ENCODE peak calls at places on chromosome 1, in four cellular contexts. One of them, this sample, is unnamed.

GRCh38 chr1:169484107-169484506 is 1.6 kb downstream of the SLC19A2 start:
- DNase-seq in IMR-90: no peak
- DNase-seq in mesendoderm: no peak
- DNase-seq in H9: no peak
- DNase-seq in this sample: no peak

GRCh38 chr1:230071316-230071715 is 4.3 kb downstream of the GALNT2 start:
- DNase-seq in IMR-90: no peak
- DNase-seq in mesendoderm: no peak
- DNase-seq in H9: no peak
- DNase-seq in this sample: peak

GRCh38 chr1:26363549-26364448 is 8.8 kb downstream of the ZNF683 start:
- DNase-seq in IMR-90: peak
- DNase-seq in mesendoderm: peak
- DNase-seq in H9: peak
- DNase-seq in this sample: peak

GRCh38 chr1:226372885-226373284 is 35.0 kb downstream of the PARP1 start:
- DNase-seq in IMR-90: no peak
- DNase-seq in mesendoderm: no peak
- DNase-seq in H9: no peak
- DNase-seq in this sample: no peak

GRCh38 chr1:152996633-152997385 is 4.7 kb upstream of the SPRR3 start:
- DNase-seq in IMR-90: no peak
- DNase-seq in mesendoderm: peak
- DNase-seq in H9: no peak
- DNase-seq in this sample: no peak

GRCh38 chr1:6343506-6344405 is 49.8 kb downstream of the ACOT7 start:
- DNase-seq in IMR-90: peak
- DNase-seq in mesendoderm: peak
- DNase-seq in H9: peak
- DNase-seq in this sample: peak

GRCh38 chr1:152013664-152014237 is 20.1 kb upstream of the S100A10 start:
- DNase-seq in IMR-90: peak
- DNase-seq in mesendoderm: peak
- DNase-seq in H9: peak
- DNase-seq in this sample: peak

GRCh38 chr1:205639567-205639966 is 7.8 kb upstream of the ELK4 start:
- DNase-seq in IMR-90: no peak
- DNase-seq in mesendoderm: no peak
- DNase-seq in H9: no peak
- DNase-seq in this sample: no peak

GRCh38 chr1:109802136-109802900 is 38.6 kb upstream of the EPS8L3 start:
- DNase-seq in IMR-90: no peak
- DNase-seq in mesendoderm: no peak
- DNase-seq in H9: peak
- DNase-seq in this sample: no peak

GRCh38 chr1:224592636-224593579 is 23.2 kb upstream of the CNIH3 start:
- DNase-seq in IMR-90: peak
- DNase-seq in mesendoderm: peak
- DNase-seq in H9: no peak
- DNase-seq in this sample: no peak

DNA sequence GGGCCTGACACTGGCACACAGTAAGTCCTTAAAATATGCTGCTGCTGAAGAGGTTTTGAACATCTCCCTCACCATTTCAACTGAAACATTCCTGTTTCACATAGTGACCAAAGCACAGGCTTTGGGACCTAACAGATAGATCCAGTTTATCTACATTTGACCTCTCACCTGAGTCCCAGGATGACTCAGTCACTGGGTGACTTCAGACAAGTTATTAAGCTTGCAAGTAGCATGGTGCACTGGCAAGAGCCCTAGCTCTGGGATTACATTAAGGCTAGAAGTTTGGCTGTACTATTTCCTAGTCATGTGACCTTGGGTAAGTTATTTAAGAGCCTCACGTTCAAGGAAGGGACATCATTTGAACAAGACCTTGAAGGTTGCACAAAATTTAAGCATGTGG is 206.2 kb upstream of the USP24 start:
- DNase-seq in IMR-90: peak
- DNase-seq in mesendoderm: no peak
- DNase-seq in H9: no peak
- DNase-seq in this sample: no peak
- H4K5ac ChIP-seq in IMR-90: peak
- H4K5ac ChIP-seq in mesendoderm: no peak
- H4K5ac ChIP-seq in H9: no peak
- H4K5ac ChIP-seq in this sample: no peak

DNA sequence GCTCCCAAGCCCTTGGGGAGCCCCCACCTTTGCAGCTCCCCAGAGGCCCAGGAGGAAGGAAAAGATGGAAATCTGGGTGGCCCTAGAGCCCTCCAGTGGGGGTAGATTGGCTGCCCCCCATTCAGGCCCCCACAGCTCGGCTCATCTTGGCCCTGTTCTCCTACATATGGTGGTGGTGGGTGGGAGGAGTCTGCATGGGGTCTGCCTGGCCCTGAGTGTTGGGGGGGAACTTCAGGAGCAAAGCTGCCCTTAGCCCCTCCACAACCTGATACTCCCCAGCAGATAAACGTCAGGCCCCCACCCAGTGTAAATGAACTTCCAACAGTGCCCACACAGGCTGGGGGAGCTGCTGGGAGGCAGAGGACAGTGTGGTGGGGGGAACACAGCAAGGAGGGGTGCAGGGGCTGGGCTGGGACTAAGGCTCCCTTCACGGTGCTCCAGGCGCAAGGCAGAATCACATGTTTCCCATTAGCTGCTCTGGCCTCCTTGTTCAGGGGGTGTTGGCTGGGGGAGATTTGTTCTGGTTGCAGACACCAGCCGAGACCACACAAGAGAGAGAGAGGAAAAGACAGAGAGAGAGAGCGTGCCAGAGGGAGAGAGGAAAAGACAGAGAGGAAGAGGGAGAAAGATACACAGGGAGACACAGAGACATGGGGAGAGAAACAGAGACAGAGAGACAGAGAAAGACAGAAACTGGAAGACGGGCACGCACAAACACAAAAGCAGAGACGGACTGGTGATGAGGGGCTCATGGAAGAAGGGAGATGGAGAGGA is 42.6 kb downstream of the AHDC1 start:
- DNase-seq in IMR-90: no peak
- DNase-seq in mesendoderm: no peak
- DNase-seq in H9: no peak
- DNase-seq in this sample: no peak
- H3K9ac ChIP-seq in IMR-90: no peak
- H3K9ac ChIP-seq in mesendoderm: peak
- H3K9ac ChIP-seq in H9: no peak
- H3K9ac ChIP-seq in this sample: no peak

DNA sequence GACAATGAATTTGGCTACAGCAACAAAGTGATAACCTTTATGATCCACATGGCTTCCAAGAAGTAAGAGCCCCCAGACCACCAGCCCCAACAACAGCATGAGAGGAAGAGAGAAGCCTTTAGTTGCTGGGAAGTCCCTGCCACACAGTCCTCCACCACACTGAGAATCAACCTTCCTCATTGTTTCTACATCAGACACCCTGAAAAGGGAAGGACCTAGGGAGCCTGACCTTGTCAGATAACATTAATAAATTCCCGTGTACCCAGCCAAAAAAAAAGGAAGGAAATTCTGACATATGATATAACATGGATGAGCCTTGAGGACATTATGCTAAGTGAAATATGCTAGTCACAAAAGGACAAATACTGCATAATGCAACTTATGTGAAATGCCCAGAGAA is 65.6 kb upstream of the ARHGAP29 start:
- DNase-seq in IMR-90: no peak
- DNase-seq in mesendoderm: no peak
- DNase-seq in H9: no peak
- DNase-seq in this sample: no peak
- H4K5ac ChIP-seq in IMR-90: no peak
- H4K5ac ChIP-seq in mesendoderm: no peak
- H4K5ac ChIP-seq in H9: no peak
- H4K5ac ChIP-seq in this sample: no peak

DNA sequence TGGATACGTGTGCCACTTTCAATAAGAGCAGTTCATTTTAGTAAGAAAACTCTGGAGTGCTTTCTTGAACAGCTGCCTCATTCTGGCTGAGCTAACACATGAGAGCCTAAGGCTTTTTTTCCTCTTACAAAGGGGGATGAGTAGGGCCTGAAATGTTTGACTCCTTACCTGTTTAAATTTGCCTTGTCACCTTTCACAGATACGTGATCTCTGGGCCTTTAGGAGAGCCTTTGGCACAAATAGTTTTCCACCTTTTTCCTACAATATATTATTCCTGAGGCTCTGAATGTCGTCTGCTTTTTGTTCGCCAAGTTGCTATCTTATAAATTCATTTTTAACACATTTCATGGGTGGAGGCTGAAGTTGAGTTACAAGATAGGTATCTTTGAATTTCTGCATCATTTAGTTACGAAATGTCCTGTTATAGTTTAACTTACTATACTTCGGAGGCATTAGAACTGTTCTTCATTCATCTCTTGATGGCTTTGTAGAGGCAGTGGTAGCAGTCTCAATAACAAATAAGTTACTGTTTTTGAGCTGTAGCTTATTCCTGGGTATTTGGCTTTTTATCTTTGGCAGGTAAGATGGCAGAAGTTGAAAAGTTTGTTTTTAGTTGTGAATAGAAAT is 17.2 kb downstream of the UBAP2L start:
- DNase-seq in IMR-90: no peak
- DNase-seq in mesendoderm: no peak
- DNase-seq in H9: no peak
- DNase-seq in this sample: no peak
- H3K9ac ChIP-seq in IMR-90: no peak
- H3K9ac ChIP-seq in mesendoderm: no peak
- H3K9ac ChIP-seq in H9: no peak
- H3K9ac ChIP-seq in this sample: no peak

GRCh38 chr1:44652445-44653106 is 21.7 kb downstream of the TMEM53 start:
- DNase-seq in IMR-90: peak
- DNase-seq in mesendoderm: peak
- DNase-seq in H9: peak
- DNase-seq in this sample: peak

GRCh38 chr1:44650159-44650831 is 24.0 kb downstream of the TMEM53 start:
- DNase-seq in IMR-90: no peak
- DNase-seq in mesendoderm: peak
- DNase-seq in H9: peak
- DNase-seq in this sample: no peak

GRCh38 chr1:44653107-44653964 is 20.9 kb downstream of the TMEM53 start:
- DNase-seq in IMR-90: no peak
- DNase-seq in mesendoderm: no peak
- DNase-seq in H9: no peak
- DNase-seq in this sample: no peak

GRCh38 chr1:44649788-44650158 is 24.5 kb downstream of the TMEM53 start:
- DNase-seq in IMR-90: no peak
- DNase-seq in mesendoderm: no peak
- DNase-seq in H9: no peak
- DNase-seq in this sample: no peak

DNA sequence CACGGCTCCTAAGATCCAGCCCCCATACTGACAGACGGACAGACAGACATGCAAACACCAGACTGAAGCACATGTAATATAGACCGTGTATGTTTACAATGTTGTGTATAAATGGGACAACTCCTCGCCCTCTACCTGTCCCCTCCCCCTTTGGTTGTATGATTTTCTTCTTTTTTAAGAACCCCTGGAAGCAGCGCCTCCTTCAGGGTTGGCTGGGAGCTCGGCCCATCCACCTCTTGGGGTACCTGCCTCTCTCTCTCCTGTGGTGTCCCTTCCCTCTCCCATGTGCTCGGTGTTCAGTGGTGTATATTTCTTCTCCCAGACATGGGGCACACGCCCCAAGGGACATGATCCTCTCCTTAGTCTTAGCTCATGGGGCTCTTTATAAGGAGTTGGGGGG is 23.2 kb downstream of the TMEM53 start:
- DNase-seq in IMR-90: no peak
- DNase-seq in mesendoderm: no peak
- DNase-seq in H9: no peak
- DNase-seq in this sample: no peak
- H4K5ac ChIP-seq in IMR-90: no peak
- H4K5ac ChIP-seq in mesendoderm: no peak
- H4K5ac ChIP-seq in H9: no peak
- H4K5ac ChIP-seq in this sample: no peak

GRCh38 chr1:178723541-178723940 is 1.5 kb upstream of the RALGPS2 start:
- DNase-seq in IMR-90: no peak
- DNase-seq in mesendoderm: no peak
- DNase-seq in H9: no peak
- DNase-seq in this sample: no peak
- H3K9ac ChIP-seq in IMR-90: no peak
- H3K9ac ChIP-seq in mesendoderm: no peak
- H3K9ac ChIP-seq in H9: no peak
- H3K9ac ChIP-seq in this sample: no peak

DNA sequence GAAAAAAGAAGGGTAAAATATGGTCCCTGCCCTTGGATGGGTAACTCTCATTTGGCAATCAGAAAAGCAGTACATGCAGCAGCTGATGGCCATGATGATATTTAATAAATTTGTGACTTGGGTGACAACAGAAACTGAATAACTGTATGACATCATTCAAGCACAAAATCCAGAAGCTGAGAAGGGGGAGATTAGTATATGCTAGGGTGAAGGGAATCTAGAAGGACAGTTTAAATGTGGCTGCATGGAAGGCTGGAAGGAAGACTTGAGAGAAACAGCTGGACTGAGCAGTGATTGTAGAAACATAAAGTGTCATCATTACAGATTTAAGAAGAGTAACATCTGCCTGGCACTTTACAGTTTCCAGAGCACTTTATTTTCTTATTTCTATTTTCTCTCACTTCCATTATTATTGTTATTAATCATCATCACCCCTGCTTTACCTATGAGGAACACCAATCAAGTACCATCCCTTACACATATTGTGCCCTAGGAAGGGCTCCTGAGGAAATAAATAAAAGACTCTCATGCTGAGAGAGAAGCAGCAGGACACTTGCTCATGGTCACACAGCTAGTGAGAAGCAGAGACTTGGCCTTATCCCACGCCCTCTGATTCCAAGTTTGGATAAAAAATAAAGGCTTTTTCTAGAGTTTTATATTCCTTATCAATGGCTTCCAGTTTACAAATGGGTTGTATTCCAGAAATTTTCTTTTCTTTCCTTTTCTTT is 207.2 kb downstream of the PBX1 start:
- DNase-seq in IMR-90: peak
- DNase-seq in mesendoderm: no peak
- DNase-seq in H9: no peak
- DNase-seq in this sample: no peak
- H4K5ac ChIP-seq in IMR-90: peak
- H4K5ac ChIP-seq in mesendoderm: no peak
- H4K5ac ChIP-seq in H9: no peak
- H4K5ac ChIP-seq in this sample: no peak